ENCODE peak calls at places on chromosomes 7 and 10, in four cellular contexts. S is neuronal stem cell, G is IMR-90, L is H9. O is an unnamed sample.

GRCh38 chr7:128932862-128933821 is 4.6 kb upstream of the IRF5 start:
- DNase-seq in S (no peak), G (no peak), L (no peak), O (no peak)

GRCh38 chr10:27104919-27105318 is 4.6 kb upstream of the ANKRD26 start:
- DNase-seq in S (no peak), G (no peak), L (no peak), O (no peak)

GRCh38 chr10:689433-690226 is at the start of gene DIP2C:
- DNase-seq in S (peak; percentile 77), G (peak; percentile 77), L (peak; percentile 65), O (peak; percentile 80)

GRCh38 chr10:119029613-119030420 is at the start of gene NANOS1:
- DNase-seq in S (peak; percentile 52), G (peak; percentile 21), L (peak; percentile 53), O (no peak)

GRCh38 chr7:37952240-37952639 is 31.8 kb downstream of the EPDR1 start:
- DNase-seq in S (no peak), G (no peak), L (no peak), O (no peak)

GRCh38 chr10:17523246-17523753 is 68.9 kb upstream of the ST8SIA6 start:
- DNase-seq in S (no peak), G (no peak), L (no peak), O (no peak)

GRCh38 chr10:50464004-50464409 is 159.7 kb downstream of the SGMS1 start:
- DNase-seq in S (no peak), G (peak; percentile 41), L (no peak), O (no peak)

GRCh38 chr10:128869101-128869712 is 597.8 kb upstream of the MGMT start:
- DNase-seq in S (no peak), G (no peak), L (no peak), O (no peak)

GRCh38 chr7:17144313-17144712 is 154.1 kb upstream of the AHR start:
- DNase-seq in S (no peak), G (peak; percentile 46), L (no peak), O (no peak)

GRCh38 chr10:26797340-26797739 is 63.4 kb downstream of the ABI1 start:
- DNase-seq in S (no peak), G (no peak), L (no peak), O (no peak)

GRCh38 chr7:98285132-98286092 is 3.9 kb downstream of the BRI3 start:
- DNase-seq in S (no peak), G (no peak), L (no peak), O (peak; percentile 41)

GRCh38 chr7:34066968-34067367 is 161.6 kb downstream of the BMPER start:
- DNase-seq in S (no peak), G (no peak), L (peak; percentile 39), O (no peak)

GRCh38 chr10:86970152-86970886 is 2.0 kb downstream of the ADIRF start:
- DNase-seq in S (no peak), G (peak; percentile 51), L (peak; percentile 76), O (peak; percentile 52)

GRCh38 chr7:50781371-50781770 is 1.3 kb downstream of the GRB10 start:
- DNase-seq in S (no peak), G (no peak), L (no peak), O (peak; percentile 30)

GRCh38 chr7:45417268-45417667 is 156.9 kb upstream of the ADCY1 start:
- DNase-seq in S (no peak), G (no peak), L (no peak), O (no peak)

GRCh38 chr7:219581-220150 is 27.3 kb downstream of the FAM20C start:
- DNase-seq in S (no peak), G (no peak), L (no peak), O (no peak)

GRCh38 chr10:74244097-74244685 is 93.2 kb downstream of the ADK start:
- DNase-seq in S (peak; percentile 21), G (peak; percentile 73), L (no peak), O (peak; percentile 8)

GRCh38 chr7:71547426-71547825 is 415.5 kb downstream of the GALNT17 start:
- DNase-seq in S (no peak), G (no peak), L (no peak), O (no peak)

GRCh38 chr7:77188736-77189429 is 10.7 kb downstream of the FGL2 start:
- DNase-seq in S (no peak), G (no peak), L (no peak), O (no peak)

GRCh38 chr7:106110238-106110560 is 1.9 kb downstream of the SYPL1 start:
- DNase-seq in S (no peak), G (no peak), L (no peak), O (no peak)

GRCh38 chr7:90552521-90552920 is 43.6 kb upstream of the CDK14 start:
- DNase-seq in S (no peak), G (peak; percentile 35), L (no peak), O (peak; percentile 61)

GRCh38 chr10:16930540-16930939 is 113.3 kb upstream of the RSU1 start:
- DNase-seq in S (no peak), G (no peak), L (no peak), O (no peak)

GRCh38 chr7:143229054-143229790 is 7.4 kb downstream of the TAS2R40 start:
- DNase-seq in S (no peak), G (no peak), L (peak; percentile 42), O (no peak)

GRCh38 chr10:29757551-29758297 is 123.0 kb upstream of the SVIL start:
- DNase-seq in S (no peak), G (peak; percentile 68), L (no peak), O (no peak)

GRCh38 chr7:77995717-77996116 is 197.1 kb downstream of the PHTF2 start:
- DNase-seq in S (no peak), G (peak; percentile 24), L (peak; percentile 69), O (no peak)

GRCh38 chr7:140263277-140263676 is 86.5 kb upstream of the KDM7A start:
- DNase-seq in S (no peak), G (no peak), L (no peak), O (no peak)

GRCh38 chr10:24618401-24618800 is 105.3 kb downstream of the ARHGAP21 start:
- DNase-seq in S (no peak), G (no peak), L (no peak), O (peak; percentile 93)

GRCh38 chr10:31706464-31706863 is 222.2 kb downstream of the ARHGAP12 start:
- DNase-seq in S (no peak), G (no peak), L (no peak), O (no peak)

GRCh38 chr7:69177326-69177897 is 420.9 kb upstream of the AUTS2 start:
- DNase-seq in S (no peak), G (no peak), L (no peak), O (no peak)

GRCh38 chr7:158482460-158482859 is 105.2 kb downstream of the PTPRN2 start:
- DNase-seq in S (no peak), G (no peak), L (no peak), O (no peak)

GRCh38 chr7:152464312-152465117 is 28.7 kb upstream of the KMT2C start:
- DNase-seq in S (peak; percentile 43), G (peak; percentile 72), L (peak; percentile 58), O (peak; percentile 53)

DNA sequence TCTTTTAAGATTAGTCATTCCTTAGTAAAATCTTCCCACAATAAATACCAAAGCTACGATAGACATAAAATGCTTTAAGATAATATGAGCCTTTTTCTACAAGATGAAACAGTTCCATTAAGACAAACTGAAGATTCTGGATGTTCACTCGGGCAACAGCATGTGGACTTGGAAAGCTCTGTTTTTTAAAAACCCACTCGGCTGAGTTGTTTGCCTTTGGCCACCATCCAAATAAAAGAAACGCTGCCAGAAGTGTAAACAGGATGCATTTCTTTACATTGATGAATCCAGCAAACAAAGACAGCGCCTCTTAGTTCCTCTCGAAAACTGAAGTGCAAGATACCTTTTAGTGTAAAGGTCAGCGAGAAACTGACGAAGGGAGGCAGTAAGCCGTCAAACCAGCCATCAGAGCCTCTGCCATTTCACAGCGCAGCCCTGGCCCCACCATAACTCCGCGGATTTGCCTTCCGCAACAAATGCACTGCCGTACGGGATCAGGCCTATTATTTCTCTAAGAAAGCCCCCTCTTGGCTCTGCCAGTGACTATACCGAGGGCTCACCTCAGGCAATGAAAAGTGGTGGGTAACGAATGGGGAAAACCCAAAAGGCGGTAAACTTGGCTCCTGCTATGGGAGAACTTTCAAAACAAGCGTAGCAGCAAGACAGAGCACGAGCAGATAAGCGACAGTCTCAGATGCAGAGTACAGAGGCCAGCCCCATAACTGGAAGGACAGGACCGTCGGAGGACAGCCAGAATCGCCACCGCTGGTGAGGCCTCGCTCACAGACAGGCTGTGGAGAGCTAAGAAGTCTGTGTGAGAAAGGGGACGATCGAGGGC is 41.4 kb downstream of the GNA12 start:
- DNase-seq in S (no peak), G (peak; percentile 72), L (no peak), O (peak; percentile 43)
- H2BK120ac ChIP-seq in S (no peak overlapping the region), G (peak overlapping the region; percentile 94), L (no peak overlapping the region), O (peak overlapping the region; percentile 70)

GRCh38 chr10:28530751-28531150 is 2.2 kb upstream of the WAC start:
- DNase-seq in S (no peak), G (peak; percentile 39), L (no peak), O (no peak)

GRCh38 chr10:28533315-28533564 is 322 bp downstream of the WAC start:
- DNase-seq in S (no peak), G (no peak), L (no peak), O (no peak)

GRCh38 chr10:28532223-28532508 is 752 bp upstream of the WAC start:
- DNase-seq in S (no peak), G (no peak), L (no peak), O (peak; percentile 61)

GRCh38 chr10:28533571-28534304 is 820 bp downstream of the WAC start:
- DNase-seq in S (peak; percentile 26), G (peak; percentile 26), L (peak; percentile 50), O (peak; percentile 70)

DNA sequence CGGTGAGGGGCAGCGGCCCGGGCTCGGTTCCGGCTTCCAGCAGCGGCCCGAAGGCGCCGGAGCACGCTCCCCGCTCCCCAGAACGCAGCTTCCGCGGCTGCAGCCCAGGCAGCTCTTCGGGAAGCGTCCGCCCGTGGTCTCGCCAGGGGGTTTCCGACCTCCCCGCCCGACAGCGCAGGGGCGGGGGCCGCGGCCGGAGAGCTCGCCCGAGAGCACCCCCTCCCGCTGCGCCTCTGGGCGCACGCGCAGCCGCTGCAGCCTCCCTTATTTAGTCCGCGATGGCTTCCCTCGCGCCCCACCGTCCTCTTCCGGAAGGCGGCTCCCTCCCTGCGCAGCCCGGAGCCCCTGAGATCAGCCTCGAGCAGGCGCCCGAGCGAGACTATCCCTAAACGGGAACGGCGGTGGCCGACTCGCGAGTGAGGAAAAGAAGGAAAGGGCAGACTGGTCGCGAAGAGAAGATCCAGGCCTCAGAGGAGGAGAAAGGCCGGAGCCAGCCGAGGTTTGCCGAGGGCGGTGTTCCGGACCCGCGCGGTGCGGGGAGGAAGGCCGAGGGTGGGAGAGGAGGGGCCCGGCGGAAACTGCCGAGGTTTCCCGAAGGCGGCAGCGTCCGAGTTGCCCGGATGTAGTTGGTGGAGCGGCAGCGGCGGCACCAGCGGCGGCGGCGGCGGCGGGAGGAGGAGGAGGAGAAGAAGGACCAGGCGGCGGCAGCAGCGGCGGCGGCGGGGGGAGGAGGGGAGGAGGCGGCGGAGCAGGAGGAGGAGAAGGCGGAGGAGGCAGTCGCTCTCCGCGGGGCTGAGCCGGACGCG is at the start of gene WAC:
- DNase-seq in S (peak; percentile 95), G (peak; percentile 89), L (peak; percentile 93), O (peak; percentile 91)
- H3K14ac ChIP-seq in S (peak within 1 kb of the TSS; percentile 95), G (peak within 1 kb of the TSS; percentile 100), L (peak within 1 kb of the TSS; percentile 99), O (peak within 1 kb of the TSS; percentile 100)

DNA sequence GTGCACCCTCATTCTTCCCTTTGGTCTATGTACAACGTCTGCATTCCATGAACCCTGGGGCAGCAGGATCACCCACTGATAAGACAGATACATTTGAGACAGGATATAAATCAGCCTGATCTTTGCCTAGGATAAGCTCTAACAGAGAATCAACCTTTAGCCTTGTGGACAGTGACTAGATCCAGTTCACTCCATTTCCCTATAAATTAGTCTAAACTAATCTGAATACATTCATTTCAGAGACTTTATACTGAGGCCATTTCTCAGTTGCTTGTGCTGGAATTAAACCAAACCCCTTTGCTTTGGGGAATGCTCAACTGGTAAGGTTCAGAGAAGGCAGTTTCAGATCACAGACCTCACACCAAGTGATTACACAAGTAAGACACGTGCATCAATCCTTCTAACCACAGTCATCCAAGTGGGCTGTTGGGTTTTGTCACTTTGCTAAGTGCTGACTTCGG is 639.8 kb upstream of the FZD8 start:
- DNase-seq in S (no peak), G (peak; percentile 29), L (no peak), O (no peak)
- H2BK120ac ChIP-seq in S (no peak overlapping the region), G (no peak overlapping the region), L (no peak overlapping the region), O (no peak overlapping the region)

GRCh38 chr10:98632456-98633150 is 185.9 kb upstream of the HPS1 start:
- DNase-seq in S (no peak), G (no peak), L (no peak), O (no peak)
- H3K14ac ChIP-seq in S (no peak overlapping the region), G (no peak overlapping the region), L (no peak overlapping the region), O (no peak overlapping the region)

O was measured in trophoblast cell.